ENCODE peak calls at places on chromosomes 6 and 20, in eight cellular contexts. One of them, this sample, is unnamed.

GRCh38 chr20:63096681-63097335 is 90.0 kb upstream of the BHLHE23 start:
- ATAC-seq in right cardiac atrium: no peak
- ATAC-seq in upper lobe of right lung: no peak
- ATAC-seq in T-helper 17 cell: no peak
- ATAC-seq in stimulated activated naive CD8-positive, alpha-beta T cell treated with anti-CD3 and anti-CD28 coated beads, Interleukin-15, amount 100 ng/mL, for 72 hours: no peak
- ATAC-seq in CD4-positive, alpha-beta T cell: no peak
- ATAC-seq in activated T-helper 17 cell treated with anti-CD3 and anti-CD28 coated beads, Interleukin-2, amount 50 U/mL, for 72 hours: no peak
- ATAC-seq in naive thymus-derived CD8-positive, alpha-beta T cell: no peak
- ATAC-seq in this sample: no peak

GRCh38 chr6:89051725-89052124 is 28.8 kb upstream of the PNRC1 start:
- ATAC-seq in naive thymus-derived CD8-positive, alpha-beta T cell: no peak
- ATAC-seq in activated T-helper 17 cell treated with anti-CD3 and anti-CD28 coated beads, Interleukin-2, amount 50 U/mL, for 72 hours: peak
- ATAC-seq in stimulated activated naive CD8-positive, alpha-beta T cell treated with anti-CD3 and anti-CD28 coated beads, Interleukin-15, amount 100 ng/mL, for 72 hours: peak
- ATAC-seq in right cardiac atrium: no peak
- ATAC-seq in T-helper 17 cell: peak
- ATAC-seq in CD4-positive, alpha-beta T cell: no peak
- ATAC-seq in upper lobe of right lung: no peak
- ATAC-seq in this sample: no peak

GRCh38 chr6:101668496-101668895 is 275.0 kb downstream of the GRIK2 start:
- ATAC-seq in activated T-helper 17 cell treated with anti-CD3 and anti-CD28 coated beads, Interleukin-2, amount 50 U/mL, for 72 hours: no peak
- ATAC-seq in right cardiac atrium: no peak
- ATAC-seq in T-helper 17 cell: no peak
- ATAC-seq in upper lobe of right lung: no peak
- ATAC-seq in naive thymus-derived CD8-positive, alpha-beta T cell: no peak
- ATAC-seq in stimulated activated naive CD8-positive, alpha-beta T cell treated with anti-CD3 and anti-CD28 coated beads, Interleukin-15, amount 100 ng/mL, for 72 hours: no peak
- ATAC-seq in CD4-positive, alpha-beta T cell: no peak
- ATAC-seq in this sample: peak

GRCh38 chr20:63686492-63687321 is 9.7 kb upstream of the TNFRSF6B start:
- ATAC-seq in T-helper 17 cell: peak
- ATAC-seq in upper lobe of right lung: peak
- ATAC-seq in naive thymus-derived CD8-positive, alpha-beta T cell: peak
- ATAC-seq in activated T-helper 17 cell treated with anti-CD3 and anti-CD28 coated beads, Interleukin-2, amount 50 U/mL, for 72 hours: peak
- ATAC-seq in stimulated activated naive CD8-positive, alpha-beta T cell treated with anti-CD3 and anti-CD28 coated beads, Interleukin-15, amount 100 ng/mL, for 72 hours: peak
- ATAC-seq in CD4-positive, alpha-beta T cell: peak
- ATAC-seq in right cardiac atrium: peak
- ATAC-seq in this sample: peak

GRCh38 chr6:147283460-147283859 is 79.2 kb downstream of the STXBP5 start:
- ATAC-seq in CD4-positive, alpha-beta T cell: no peak
- ATAC-seq in naive thymus-derived CD8-positive, alpha-beta T cell: no peak
- ATAC-seq in right cardiac atrium: no peak
- ATAC-seq in stimulated activated naive CD8-positive, alpha-beta T cell treated with anti-CD3 and anti-CD28 coated beads, Interleukin-15, amount 100 ng/mL, for 72 hours: no peak
- ATAC-seq in upper lobe of right lung: no peak
- ATAC-seq in T-helper 17 cell: no peak
- ATAC-seq in activated T-helper 17 cell treated with anti-CD3 and anti-CD28 coated beads, Interleukin-2, amount 50 U/mL, for 72 hours: no peak
- ATAC-seq in this sample: no peak

GRCh38 chr6:136959471-136959891 is 37.4 kb downstream of the SLC35D3 start:
- ATAC-seq in upper lobe of right lung: peak
- ATAC-seq in naive thymus-derived CD8-positive, alpha-beta T cell: no peak
- ATAC-seq in T-helper 17 cell: no peak
- ATAC-seq in right cardiac atrium: peak
- ATAC-seq in CD4-positive, alpha-beta T cell: no peak
- ATAC-seq in activated T-helper 17 cell treated with anti-CD3 and anti-CD28 coated beads, Interleukin-2, amount 50 U/mL, for 72 hours: no peak
- ATAC-seq in stimulated activated naive CD8-positive, alpha-beta T cell treated with anti-CD3 and anti-CD28 coated beads, Interleukin-15, amount 100 ng/mL, for 72 hours: no peak
- ATAC-seq in this sample: no peak

GRCh38 chr6:37382954-37383353 is 29.2 kb downstream of the RNF8 start:
- ATAC-seq in CD4-positive, alpha-beta T cell: no peak
- ATAC-seq in activated T-helper 17 cell treated with anti-CD3 and anti-CD28 coated beads, Interleukin-2, amount 50 U/mL, for 72 hours: no peak
- ATAC-seq in T-helper 17 cell: no peak
- ATAC-seq in stimulated activated naive CD8-positive, alpha-beta T cell treated with anti-CD3 and anti-CD28 coated beads, Interleukin-15, amount 100 ng/mL, for 72 hours: no peak
- ATAC-seq in upper lobe of right lung: no peak
- ATAC-seq in right cardiac atrium: no peak
- ATAC-seq in naive thymus-derived CD8-positive, alpha-beta T cell: no peak
- ATAC-seq in this sample: no peak

GRCh38 chr20:58818585-58819285 is 32.0 kb downstream of the GNAS-AS1 start:
- ATAC-seq in naive thymus-derived CD8-positive, alpha-beta T cell: no peak
- ATAC-seq in activated T-helper 17 cell treated with anti-CD3 and anti-CD28 coated beads, Interleukin-2, amount 50 U/mL, for 72 hours: peak
- ATAC-seq in T-helper 17 cell: peak
- ATAC-seq in CD4-positive, alpha-beta T cell: peak
- ATAC-seq in stimulated activated naive CD8-positive, alpha-beta T cell treated with anti-CD3 and anti-CD28 coated beads, Interleukin-15, amount 100 ng/mL, for 72 hours: peak
- ATAC-seq in right cardiac atrium: no peak
- ATAC-seq in upper lobe of right lung: no peak
- ATAC-seq in this sample: no peak

GRCh38 chr20:3766381-3766780 is 1.2 kb downstream of the ADISSP start:
- ATAC-seq in T-helper 17 cell: no peak
- ATAC-seq in naive thymus-derived CD8-positive, alpha-beta T cell: no peak
- ATAC-seq in upper lobe of right lung: no peak
- ATAC-seq in activated T-helper 17 cell treated with anti-CD3 and anti-CD28 coated beads, Interleukin-2, amount 50 U/mL, for 72 hours: no peak
- ATAC-seq in right cardiac atrium: no peak
- ATAC-seq in stimulated activated naive CD8-positive, alpha-beta T cell treated with anti-CD3 and anti-CD28 coated beads, Interleukin-15, amount 100 ng/mL, for 72 hours: no peak
- ATAC-seq in CD4-positive, alpha-beta T cell: no peak
- ATAC-seq in this sample: no peak

GRCh38 chr20:62291251-62292066 is 11.3 kb upstream of the ADRM1 start:
- ATAC-seq in right cardiac atrium: peak
- ATAC-seq in naive thymus-derived CD8-positive, alpha-beta T cell: no peak
- ATAC-seq in T-helper 17 cell: peak
- ATAC-seq in upper lobe of right lung: peak
- ATAC-seq in stimulated activated naive CD8-positive, alpha-beta T cell treated with anti-CD3 and anti-CD28 coated beads, Interleukin-15, amount 100 ng/mL, for 72 hours: peak
- ATAC-seq in activated T-helper 17 cell treated with anti-CD3 and anti-CD28 coated beads, Interleukin-2, amount 50 U/mL, for 72 hours: no peak
- ATAC-seq in CD4-positive, alpha-beta T cell: no peak
- ATAC-seq in this sample: peak

GRCh38 chr6:42453649-42454427 is 2.1 kb upstream of the TRERF1 start:
- ATAC-seq in T-helper 17 cell: no peak
- ATAC-seq in stimulated activated naive CD8-positive, alpha-beta T cell treated with anti-CD3 and anti-CD28 coated beads, Interleukin-15, amount 100 ng/mL, for 72 hours: no peak
- ATAC-seq in activated T-helper 17 cell treated with anti-CD3 and anti-CD28 coated beads, Interleukin-2, amount 50 U/mL, for 72 hours: no peak
- ATAC-seq in CD4-positive, alpha-beta T cell: no peak
- ATAC-seq in upper lobe of right lung: peak
- ATAC-seq in right cardiac atrium: peak
- ATAC-seq in naive thymus-derived CD8-positive, alpha-beta T cell: no peak
- ATAC-seq in this sample: peak

GRCh38 chr6:135182993-135183531 is 2.0 kb downstream of the MYB start:
- ATAC-seq in T-helper 17 cell: peak
- ATAC-seq in activated T-helper 17 cell treated with anti-CD3 and anti-CD28 coated beads, Interleukin-2, amount 50 U/mL, for 72 hours: peak
- ATAC-seq in upper lobe of right lung: peak
- ATAC-seq in right cardiac atrium: peak
- ATAC-seq in stimulated activated naive CD8-positive, alpha-beta T cell treated with anti-CD3 and anti-CD28 coated beads, Interleukin-15, amount 100 ng/mL, for 72 hours: peak
- ATAC-seq in naive thymus-derived CD8-positive, alpha-beta T cell: peak
- ATAC-seq in CD4-positive, alpha-beta T cell: peak
- ATAC-seq in this sample: no peak

GRCh38 chr6:71386215-71386614 is 97.6 kb downstream of the OGFRL1 start:
- ATAC-seq in stimulated activated naive CD8-positive, alpha-beta T cell treated with anti-CD3 and anti-CD28 coated beads, Interleukin-15, amount 100 ng/mL, for 72 hours: no peak
- ATAC-seq in T-helper 17 cell: no peak
- ATAC-seq in naive thymus-derived CD8-positive, alpha-beta T cell: no peak
- ATAC-seq in CD4-positive, alpha-beta T cell: no peak
- ATAC-seq in activated T-helper 17 cell treated with anti-CD3 and anti-CD28 coated beads, Interleukin-2, amount 50 U/mL, for 72 hours: no peak
- ATAC-seq in right cardiac atrium: no peak
- ATAC-seq in upper lobe of right lung: no peak
- ATAC-seq in this sample: no peak

GRCh38 chr6:115668781-115669180 is 391.9 kb downstream of the FRK start:
- ATAC-seq in T-helper 17 cell: no peak
- ATAC-seq in right cardiac atrium: no peak
- ATAC-seq in upper lobe of right lung: no peak
- ATAC-seq in stimulated activated naive CD8-positive, alpha-beta T cell treated with anti-CD3 and anti-CD28 coated beads, Interleukin-15, amount 100 ng/mL, for 72 hours: no peak
- ATAC-seq in CD4-positive, alpha-beta T cell: no peak
- ATAC-seq in activated T-helper 17 cell treated with anti-CD3 and anti-CD28 coated beads, Interleukin-2, amount 50 U/mL, for 72 hours: no peak
- ATAC-seq in naive thymus-derived CD8-positive, alpha-beta T cell: no peak
- ATAC-seq in this sample: no peak

GRCh38 chr20:44780226-44780625 is 30.1 kb downstream of the RIMS4 start:
- ATAC-seq in activated T-helper 17 cell treated with anti-CD3 and anti-CD28 coated beads, Interleukin-2, amount 50 U/mL, for 72 hours: no peak
- ATAC-seq in right cardiac atrium: no peak
- ATAC-seq in T-helper 17 cell: no peak
- ATAC-seq in naive thymus-derived CD8-positive, alpha-beta T cell: no peak
- ATAC-seq in stimulated activated naive CD8-positive, alpha-beta T cell treated with anti-CD3 and anti-CD28 coated beads, Interleukin-15, amount 100 ng/mL, for 72 hours: no peak
- ATAC-seq in CD4-positive, alpha-beta T cell: no peak
- ATAC-seq in upper lobe of right lung: peak
- ATAC-seq in this sample: peak

GRCh38 chr20:32432277-32432676 is 74.1 kb downstream of the ASXL1 start:
- ATAC-seq in stimulated activated naive CD8-positive, alpha-beta T cell treated with anti-CD3 and anti-CD28 coated beads, Interleukin-15, amount 100 ng/mL, for 72 hours: no peak
- ATAC-seq in upper lobe of right lung: no peak
- ATAC-seq in right cardiac atrium: no peak
- ATAC-seq in naive thymus-derived CD8-positive, alpha-beta T cell: no peak
- ATAC-seq in T-helper 17 cell: no peak
- ATAC-seq in activated T-helper 17 cell treated with anti-CD3 and anti-CD28 coated beads, Interleukin-2, amount 50 U/mL, for 72 hours: no peak
- ATAC-seq in CD4-positive, alpha-beta T cell: no peak
- ATAC-seq in this sample: no peak

GRCh38 chr6:160992323-160993314 is 1.1 kb downstream of the MAP3K4 start:
- ATAC-seq in stimulated activated naive CD8-positive, alpha-beta T cell treated with anti-CD3 and anti-CD28 coated beads, Interleukin-15, amount 100 ng/mL, for 72 hours: peak
- ATAC-seq in activated T-helper 17 cell treated with anti-CD3 and anti-CD28 coated beads, Interleukin-2, amount 50 U/mL, for 72 hours: peak
- ATAC-seq in CD4-positive, alpha-beta T cell: peak
- ATAC-seq in T-helper 17 cell: peak
- ATAC-seq in right cardiac atrium: peak
- ATAC-seq in upper lobe of right lung: peak
- ATAC-seq in naive thymus-derived CD8-positive, alpha-beta T cell: peak
- ATAC-seq in this sample: no peak

GRCh38 chr20:57444394-57445048 is 53.3 kb downstream of the RBM38 start:
- ATAC-seq in activated T-helper 17 cell treated with anti-CD3 and anti-CD28 coated beads, Interleukin-2, amount 50 U/mL, for 72 hours: no peak
- ATAC-seq in upper lobe of right lung: no peak
- ATAC-seq in stimulated activated naive CD8-positive, alpha-beta T cell treated with anti-CD3 and anti-CD28 coated beads, Interleukin-15, amount 100 ng/mL, for 72 hours: no peak
- ATAC-seq in T-helper 17 cell: no peak
- ATAC-seq in naive thymus-derived CD8-positive, alpha-beta T cell: no peak
- ATAC-seq in right cardiac atrium: no peak
- ATAC-seq in CD4-positive, alpha-beta T cell: no peak
- ATAC-seq in this sample: no peak

GRCh38 chr20:37856932-37857660 is 45.8 kb upstream of the VSTM2L start:
- ATAC-seq in upper lobe of right lung: no peak
- ATAC-seq in T-helper 17 cell: no peak
- ATAC-seq in CD4-positive, alpha-beta T cell: no peak
- ATAC-seq in activated T-helper 17 cell treated with anti-CD3 and anti-CD28 coated beads, Interleukin-2, amount 50 U/mL, for 72 hours: peak
- ATAC-seq in naive thymus-derived CD8-positive, alpha-beta T cell: no peak
- ATAC-seq in stimulated activated naive CD8-positive, alpha-beta T cell treated with anti-CD3 and anti-CD28 coated beads, Interleukin-15, amount 100 ng/mL, for 72 hours: no peak
- ATAC-seq in right cardiac atrium: no peak
- ATAC-seq in this sample: no peak

GRCh38 chr6:75381878-75382633 is 97.5 kb upstream of the TMEM30A start:
- ATAC-seq in CD4-positive, alpha-beta T cell: no peak
- ATAC-seq in upper lobe of right lung: no peak
- ATAC-seq in activated T-helper 17 cell treated with anti-CD3 and anti-CD28 coated beads, Interleukin-2, amount 50 U/mL, for 72 hours: no peak
- ATAC-seq in stimulated activated naive CD8-positive, alpha-beta T cell treated with anti-CD3 and anti-CD28 coated beads, Interleukin-15, amount 100 ng/mL, for 72 hours: no peak
- ATAC-seq in naive thymus-derived CD8-positive, alpha-beta T cell: no peak
- ATAC-seq in T-helper 17 cell: no peak
- ATAC-seq in right cardiac atrium: peak
- ATAC-seq in this sample: no peak

GRCh38 chr6:108364470-108364869 is 69.6 kb downstream of the AFG1L start:
- ATAC-seq in right cardiac atrium: no peak
- ATAC-seq in T-helper 17 cell: no peak
- ATAC-seq in activated T-helper 17 cell treated with anti-CD3 and anti-CD28 coated beads, Interleukin-2, amount 50 U/mL, for 72 hours: no peak
- ATAC-seq in upper lobe of right lung: no peak
- ATAC-seq in CD4-positive, alpha-beta T cell: no peak
- ATAC-seq in stimulated activated naive CD8-positive, alpha-beta T cell treated with anti-CD3 and anti-CD28 coated beads, Interleukin-15, amount 100 ng/mL, for 72 hours: no peak
- ATAC-seq in naive thymus-derived CD8-positive, alpha-beta T cell: no peak
- ATAC-seq in this sample: no peak

GRCh38 chr20:61619751-61620150 is 367.7 kb downstream of the CDH4 start:
- ATAC-seq in stimulated activated naive CD8-positive, alpha-beta T cell treated with anti-CD3 and anti-CD28 coated beads, Interleukin-15, amount 100 ng/mL, for 72 hours: no peak
- ATAC-seq in right cardiac atrium: no peak
- ATAC-seq in T-helper 17 cell: no peak
- ATAC-seq in activated T-helper 17 cell treated with anti-CD3 and anti-CD28 coated beads, Interleukin-2, amount 50 U/mL, for 72 hours: no peak
- ATAC-seq in CD4-positive, alpha-beta T cell: no peak
- ATAC-seq in upper lobe of right lung: no peak
- ATAC-seq in naive thymus-derived CD8-positive, alpha-beta T cell: no peak
- ATAC-seq in this sample: no peak

GRCh38 chr6:89637960-89638319 is 607 bp downstream of the LYRM2 start:
- ATAC-seq in activated T-helper 17 cell treated with anti-CD3 and anti-CD28 coated beads, Interleukin-2, amount 50 U/mL, for 72 hours: no peak
- ATAC-seq in T-helper 17 cell: peak
- ATAC-seq in stimulated activated naive CD8-positive, alpha-beta T cell treated with anti-CD3 and anti-CD28 coated beads, Interleukin-15, amount 100 ng/mL, for 72 hours: peak
- ATAC-seq in upper lobe of right lung: no peak
- ATAC-seq in naive thymus-derived CD8-positive, alpha-beta T cell: peak
- ATAC-seq in CD4-positive, alpha-beta T cell: peak
- ATAC-seq in right cardiac atrium: no peak
- ATAC-seq in this sample: no peak

GRCh38 chr6:151452750-151453427 is 963 bp upstream of the RMND1 start:
- ATAC-seq in upper lobe of right lung: no peak
- ATAC-seq in right cardiac atrium: peak
- ATAC-seq in activated T-helper 17 cell treated with anti-CD3 and anti-CD28 coated beads, Interleukin-2, amount 50 U/mL, for 72 hours: no peak
- ATAC-seq in T-helper 17 cell: no peak
- ATAC-seq in naive thymus-derived CD8-positive, alpha-beta T cell: no peak
- ATAC-seq in CD4-positive, alpha-beta T cell: no peak
- ATAC-seq in stimulated activated naive CD8-positive, alpha-beta T cell treated with anti-CD3 and anti-CD28 coated beads, Interleukin-15, amount 100 ng/mL, for 72 hours: no peak
- ATAC-seq in this sample: no peak

GRCh38 chr6:143457563-143458359 is 7.2 kb downstream of the PEX3 start:
- ATAC-seq in upper lobe of right lung: peak
- ATAC-seq in CD4-positive, alpha-beta T cell: no peak
- ATAC-seq in naive thymus-derived CD8-positive, alpha-beta T cell: no peak
- ATAC-seq in activated T-helper 17 cell treated with anti-CD3 and anti-CD28 coated beads, Interleukin-2, amount 50 U/mL, for 72 hours: no peak
- ATAC-seq in stimulated activated naive CD8-positive, alpha-beta T cell treated with anti-CD3 and anti-CD28 coated beads, Interleukin-15, amount 100 ng/mL, for 72 hours: no peak
- ATAC-seq in T-helper 17 cell: no peak
- ATAC-seq in right cardiac atrium: no peak
- ATAC-seq in this sample: peak

GRCh38 chr20:6711950-6712634 is 55.4 kb upstream of the BMP2 start:
- ATAC-seq in naive thymus-derived CD8-positive, alpha-beta T cell: no peak
- ATAC-seq in activated T-helper 17 cell treated with anti-CD3 and anti-CD28 coated beads, Interleukin-2, amount 50 U/mL, for 72 hours: no peak
- ATAC-seq in right cardiac atrium: no peak
- ATAC-seq in T-helper 17 cell: no peak
- ATAC-seq in stimulated activated naive CD8-positive, alpha-beta T cell treated with anti-CD3 and anti-CD28 coated beads, Interleukin-15, amount 100 ng/mL, for 72 hours: no peak
- ATAC-seq in CD4-positive, alpha-beta T cell: no peak
- ATAC-seq in upper lobe of right lung: peak
- ATAC-seq in this sample: no peak

GRCh38 chr20:6212903-6213302 is 90.1 kb upstream of the FERMT1 start:
- ATAC-seq in stimulated activated naive CD8-positive, alpha-beta T cell treated with anti-CD3 and anti-CD28 coated beads, Interleukin-15, amount 100 ng/mL, for 72 hours: no peak
- ATAC-seq in naive thymus-derived CD8-positive, alpha-beta T cell: no peak
- ATAC-seq in right cardiac atrium: no peak
- ATAC-seq in T-helper 17 cell: no peak
- ATAC-seq in activated T-helper 17 cell treated with anti-CD3 and anti-CD28 coated beads, Interleukin-2, amount 50 U/mL, for 72 hours: no peak
- ATAC-seq in CD4-positive, alpha-beta T cell: no peak
- ATAC-seq in upper lobe of right lung: no peak
- ATAC-seq in this sample: no peak

GRCh38 chr6:108944707-108945685 is 96.8 kb downstream of the ARMC2 start:
- ATAC-seq in upper lobe of right lung: no peak
- ATAC-seq in naive thymus-derived CD8-positive, alpha-beta T cell: no peak
- ATAC-seq in T-helper 17 cell: no peak
- ATAC-seq in right cardiac atrium: peak
- ATAC-seq in stimulated activated naive CD8-positive, alpha-beta T cell treated with anti-CD3 and anti-CD28 coated beads, Interleukin-15, amount 100 ng/mL, for 72 hours: no peak
- ATAC-seq in activated T-helper 17 cell treated with anti-CD3 and anti-CD28 coated beads, Interleukin-2, amount 50 U/mL, for 72 hours: no peak
- ATAC-seq in CD4-positive, alpha-beta T cell: no peak
- ATAC-seq in this sample: no peak

GRCh38 chr6:143465546-143465945 is 14.9 kb downstream of the PEX3 start:
- ATAC-seq in right cardiac atrium: no peak
- ATAC-seq in activated T-helper 17 cell treated with anti-CD3 and anti-CD28 coated beads, Interleukin-2, amount 50 U/mL, for 72 hours: no peak
- ATAC-seq in stimulated activated naive CD8-positive, alpha-beta T cell treated with anti-CD3 and anti-CD28 coated beads, Interleukin-15, amount 100 ng/mL, for 72 hours: no peak
- ATAC-seq in T-helper 17 cell: no peak
- ATAC-seq in naive thymus-derived CD8-positive, alpha-beta T cell: no peak
- ATAC-seq in CD4-positive, alpha-beta T cell: no peak
- ATAC-seq in upper lobe of right lung: no peak
- ATAC-seq in this sample: no peak